ENCODE peak calls at places on chromosomes 7 and 10, in nine cellular contexts. J is NCI-H1105 treated with DMSO at 0.1 percent for 48 hours; D is dermis blood vessel endothelial cell; W is esophagus squamous epithelium; L is dorsolateral prefrontal cortex; X is stimulated activated CD8-positive, alpha-beta memory T cell treated with anti-CD3 and anti-CD28 coated beads, Interleukin-15, amount 100 ng/mL, for 24 hours; V is activated T-cell treated with anti-CD3 and anti-CD28 coated beads for 48 hours; F is HCT116; E is DMS153. Q is an unnamed sample.

GRCh38 chr10:5310914-5311313 is 53.9 kb upstream of the UCN3 start:
- DNase-seq in J (no peak), D (no peak), W (no peak), L (no peak), X (no peak), V (no peak), F (no peak), E (no peak), Q (no peak)

GRCh38 chr7:93327006-93327633 is 95.0 kb downstream of the VPS50 start:
- DNase-seq in J (no peak), D (no peak), W (no peak), L (no peak), X (no peak), V (no peak), F (peak; percentile 15), E (no peak), Q (no peak)

GRCh38 chr7:124996778-124997177 is 67.2 kb upstream of the POT1 start:
- DNase-seq in J (no peak), D (peak; percentile 1), W (no peak), L (no peak), X (no peak), V (no peak), F (no peak), E (no peak), Q (no peak)

GRCh38 chr7:63106506-63107388 is 891.9 kb upstream of the ZNF722 start:
- DNase-seq in J (no peak), D (no peak), W (no peak), L (no peak), X (no peak), V (no peak), F (no peak), E (no peak), Q (no peak)

GRCh38 chr10:133009218-133009954 is 67.0 kb upstream of the CFAP46 start:
- DNase-seq in J (no peak), D (no peak), W (no peak), L (no peak), X (no peak), V (no peak), F (no peak), E (no peak), Q (no peak)

GRCh38 chr7:98329974-98330373 is 48.5 kb downstream of the BRI3 start:
- DNase-seq in J (no peak), D (no peak), W (no peak), L (no peak), X (no peak), V (no peak), F (no peak), E (no peak), Q (no peak)

GRCh38 chr10:6228010-6228511 is 25.3 kb downstream of the PFKFB3 start:
- DNase-seq in J (no peak), D (peak; percentile 44), W (no peak), L (no peak), X (no peak), V (no peak), F (no peak), E (no peak), Q (no peak)

GRCh38 chr10:114548662-114549061 is 109.4 kb downstream of the ABLIM1 start:
- DNase-seq in J (no peak), D (peak; percentile 78), W (no peak), L (no peak), X (no peak), V (no peak), F (peak; percentile 56), E (no peak), Q (no peak)

GRCh38 chr7:36071605-36072004 is 81.4 kb upstream of the EEPD1 start:
- DNase-seq in J (no peak), D (no peak), W (no peak), L (no peak), X (no peak), V (no peak), F (no peak), E (no peak), Q (no peak)

GRCh38 chr7:106480616-106481031 is 180.3 kb downstream of the CCDC71L start:
- DNase-seq in J (no peak), D (peak; percentile 65), W (no peak), L (no peak), X (no peak), V (no peak), F (no peak), E (no peak), Q (no peak)

GRCh38 chr7:80533287-80533686 is 21.4 kb upstream of the GNAT3 start:
- DNase-seq in J (no peak), D (no peak), W (no peak), L (no peak), X (no peak), V (no peak), F (no peak), E (no peak), Q (no peak)

Q was measured in NCI-H187.